ENCODE peak calls at places on chromosome 13, in seven cellular contexts. D, H, K, Z, X, U and J are unnamed samples.

GRCh38 chr13:34647379-34647778 is 294.7 kb upstream of the NBEA start:
- DNase-seq in D (no peak), H (no peak), K (no peak), Z (no peak), X (no peak), U (no peak), J (no peak)

GRCh38 chr13:73998631-73999030 is 135.6 kb downstream of the KLF12 start:
- DNase-seq in D (no peak), H (no peak), K (no peak), Z (no peak), X (no peak), U (no peak), J (no peak)

GRCh38 chr13:26584713-26585112 is 27.2 kb downstream of the WASF3 start:
- DNase-seq in D (no peak), H (no peak), K (no peak), Z (no peak), X (no peak), U (no peak), J (no peak)

GRCh38 chr13:101845501-101846012 is 393.1 kb downstream of the ITGBL1 start:
- DNase-seq in D (no peak), H (no peak), K (no peak), Z (no peak), X (no peak), U (no peak), J (no peak)

GRCh38 chr13:75715598-75716523 is 79.7 kb downstream of the LMO7 start:
- DNase-seq in D (no peak), H (no peak), K (no peak), Z (no peak), X (no peak), U (no peak), J (no peak)

GRCh38 chr13:34507630-34508029 is 434.4 kb upstream of the NBEA start:
- DNase-seq in D (no peak), H (no peak), K (no peak), Z (no peak), X (no peak), U (no peak), J (no peak)

GRCh38 chr13:24033527-24034302 is 126.8 kb upstream of the SPATA13 start:
- DNase-seq in D (no peak), H (no peak), K (no peak), Z (no peak), X (no peak), U (no peak), J (no peak)

GRCh38 chr13:107296804-107297203 is 728.9 kb upstream of the ARGLU1 start:
- DNase-seq in D (no peak), H (no peak), K (no peak), Z (no peak), X (no peak), U (no peak), J (no peak)

GRCh38 chr13:73776137-73776785 is 357.9 kb downstream of the KLF12 start:
- DNase-seq in D (no peak), H (no peak), K (no peak), Z (no peak), X (no peak), U (no peak), J (no peak)